ENCODE peak calls at places on chromosomes 3 and 15, in four cellular contexts. E is PC-3, J is dorsolateral prefrontal cortex, W is sigmoid colon. N is an unnamed sample.

GRCh38 chr15:34043813-34044212 is 4.8 kb upstream of the AVEN start:
- DNase-seq in W (no peak), J (no peak), E (no peak), N (no peak)

GRCh38 chr3:142498397-142499180 is 50.8 kb upstream of the XRN1 start:
- DNase-seq in E (no peak), W (no peak), J (no peak), N (peak; percentile 69)

GRCh38 chr15:78007965-78008886 is 69.3 kb downstream of the TBC1D2B start:
- DNase-seq in J (no peak), E (peak; percentile 75), W (peak; percentile 94), N (peak; percentile 77)

GRCh38 chr3:32347286-32348125 is 44.1 kb upstream of the CMTM7 start:
- DNase-seq in E (no peak), W (no peak), J (no peak), N (no peak)

GRCh38 chr3:27560484-27561056 is 76.4 kb upstream of the SLC4A7 start:
- DNase-seq in E (no peak), J (no peak), W (no peak), N (no peak)

GRCh38 chr15:101047301-101047781 is 128.2 kb downstream of the LRRK1 start:
- DNase-seq in E (no peak), J (peak; percentile 27), W (peak; percentile 43), N (peak; percentile 31)

GRCh38 chr15:39713846-39714245 is 68.8 kb downstream of the FSIP1 start:
- DNase-seq in W (no peak), E (no peak), J (no peak), N (no peak)

GRCh38 chr3:86950717-86951116 is 40.2 kb downstream of the VGLL3 start:
- DNase-seq in J (no peak), E (no peak), W (no peak), N (no peak)

GRCh38 chr3:22887664-22888291 is 315.3 kb upstream of the UBE2E2 start:
- DNase-seq in E (peak; percentile 59), J (no peak), W (no peak), N (peak; percentile 76)

GRCh38 chr15:76648732-76649444 is 256.3 kb downstream of the SCAPER start:
- DNase-seq in J (no peak), W (no peak), E (no peak), N (no peak)

GRCh38 chr15:44729394-44729913 is 6.9 kb upstream of the TRIM69 start:
- DNase-seq in J (peak; percentile 40), W (no peak), E (no peak), N (no peak)

GRCh38 chr15:85276508-85276907 is 103.9 kb upstream of the AKAP13 start:
- DNase-seq in J (no peak), W (no peak), E (peak; percentile 41), N (no peak)

GRCh38 chr15:41936649-41937567 is 35.4 kb downstream of the EHD4 start:
- DNase-seq in E (no peak), J (no peak), W (no peak), N (peak; percentile 61)

GRCh38 chr3:52446631-52447511 is 2.0 kb upstream of the SEMA3G start:
- DNase-seq in E (peak; percentile 80), J (peak; percentile 67), W (peak; percentile 81), N (peak; percentile 58)

GRCh38 chr3:10556312-10556711 is 50.9 kb upstream of the ATP2B2 start:
- DNase-seq in E (no peak), J (no peak), W (peak; percentile 33), N (no peak)

GRCh38 chr15:73800662-73801345 is 47.7 kb upstream of the INSYN1 start:
- DNase-seq in E (peak; percentile 46), W (peak; percentile 69), J (peak; percentile 85), N (peak; percentile 86)

GRCh38 chr3:28840976-28841376 is 439.9 kb upstream of the RBMS3 start:
- DNase-seq in J (no peak), W (no peak), E (peak; percentile 12), N (no peak)

GRCh38 chr3:171994646-171995441 is 44.5 kb upstream of the FNDC3B start:
- DNase-seq in J (no peak), W (no peak), E (peak; percentile 77), N (peak; percentile 91)

GRCh38 chr15:39025331-39025730 is 460.7 kb upstream of the RASGRP1 start:
- DNase-seq in J (no peak), W (no peak), E (no peak), N (peak; percentile 41)

GRCh38 chr3:46461971-46462910 is 2.5 kb downstream of the LTF start:
- DNase-seq in J (no peak), W (no peak), E (peak; percentile 40), N (peak; percentile 12)

GRCh38 chr3:43958005-43958770 is 267.4 kb downstream of the ABHD5 start:
- DNase-seq in W (no peak), J (no peak), E (no peak), N (no peak)

GRCh38 chr15:63833246-63833696 is 477 bp downstream of the HERC1 start:
- DNase-seq in W (peak; percentile 73), J (no peak), E (peak; percentile 16), N (peak; percentile 51)

GRCh38 chr15:80317389-80318169 is 65.6 kb upstream of the CTXND1 start:
- DNase-seq in W (peak; percentile 69), J (no peak), E (peak; percentile 10), N (peak; percentile 82)

GRCh38 chr3:84978833-84979232 is 20.0 kb downstream of the CADM2 start:
- DNase-seq in E (no peak), J (no peak), W (no peak), N (peak; percentile 21)

GRCh38 chr3:46829699-46830208 is 33.5 kb downstream of the MYL3 start:
- DNase-seq in W (no peak), J (no peak), E (no peak), N (no peak)

GRCh38 chr15:101664303-101664913 is 12.2 kb upstream of the TM2D3 start:
- DNase-seq in J (no peak), W (no peak), E (peak; percentile 48), N (no peak)

GRCh38 chr3:106333911-106334618 is 465.3 kb upstream of the CBLB start:
- DNase-seq in J (no peak), W (no peak), E (peak; percentile 94), N (peak; percentile 89)

GRCh38 chr3:106329505-106329904 is 460.7 kb upstream of the CBLB start:
- DNase-seq in J (no peak), E (no peak), W (no peak), N (no peak)

GRCh38 chr3:106331636-106332035 is 462.8 kb upstream of the CBLB start:
- DNase-seq in W (no peak), E (no peak), J (no peak), N (no peak)

GRCh38 chr3:106332135-106332534 is 463.3 kb upstream of the CBLB start:
- DNase-seq in E (no peak), W (no peak), J (no peak), N (no peak)

GRCh38 chr3:106332884-106333283 is 464.1 kb upstream of the CBLB start:
- DNase-seq in W (no peak), J (no peak), E (peak; percentile 89), N (no peak)
- TF ChIP-seq CTCF in W (no peak), J (no peak), E (peak; percentile 46), N (no peak)

DNA sequence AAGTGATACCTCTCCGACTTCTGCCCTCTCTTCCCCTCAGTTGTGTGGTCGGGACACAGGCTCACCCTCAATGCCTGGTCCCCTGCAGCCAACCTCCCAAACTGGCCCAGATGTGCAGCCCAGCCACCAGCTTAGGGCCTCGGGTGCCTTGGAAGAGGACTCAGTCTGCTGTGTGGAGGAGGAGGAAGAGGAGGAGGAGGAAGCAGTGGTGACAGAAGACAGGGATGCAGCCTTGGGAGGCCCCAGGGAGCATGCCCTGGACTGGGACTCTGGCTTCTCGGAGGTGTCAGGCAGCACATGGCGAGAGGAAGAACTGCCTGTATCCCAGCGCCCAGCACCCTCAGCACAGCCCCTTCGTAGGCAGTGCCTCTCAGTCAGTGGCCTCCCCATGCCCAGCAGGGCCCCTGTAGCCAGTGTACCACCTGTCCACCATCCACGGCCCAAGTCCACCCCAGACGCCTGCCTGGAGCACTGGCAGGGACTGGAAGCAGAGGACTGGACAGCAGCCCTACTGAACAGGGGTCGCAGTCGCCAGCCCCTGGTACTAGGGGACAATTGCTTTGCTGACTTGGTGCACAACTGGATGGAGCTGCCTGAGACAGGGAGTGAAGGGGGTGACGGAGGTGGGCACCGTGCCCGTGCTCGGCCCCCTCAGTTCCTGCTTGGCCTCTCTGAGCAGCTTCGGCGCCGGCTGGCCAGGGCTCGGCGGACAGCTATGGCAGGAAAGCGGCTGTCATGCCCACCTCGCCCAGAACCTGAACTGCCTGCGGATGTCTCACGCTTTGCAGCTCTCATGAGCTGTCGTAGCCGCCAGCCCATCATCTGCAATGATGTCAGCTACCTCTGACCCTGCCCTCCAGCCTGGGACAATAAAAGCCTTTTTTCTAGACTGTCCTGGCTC is 1.3 kb downstream of the INKA1 start:
- DNase-seq in E (no peak), J (no peak), W (no peak), N (no peak)
- H3K4me3 ChIP-seq in E (no peak overlapping the region), J (peak overlapping the region; percentile 74), W (peak overlapping the region; percentile 86), N (peak overlapping the region; percentile 84)

GRCh38 chr3:160346511-160346910 is 52.5 kb downstream of the IFT80 start:
- DNase-seq in E (no peak), W (no peak), J (no peak), N (no peak)

GRCh38 chr3:160340351-160340750 is 58.7 kb downstream of the IFT80 start:
- DNase-seq in E (no peak), W (no peak), J (no peak), N (no peak)

DNA sequence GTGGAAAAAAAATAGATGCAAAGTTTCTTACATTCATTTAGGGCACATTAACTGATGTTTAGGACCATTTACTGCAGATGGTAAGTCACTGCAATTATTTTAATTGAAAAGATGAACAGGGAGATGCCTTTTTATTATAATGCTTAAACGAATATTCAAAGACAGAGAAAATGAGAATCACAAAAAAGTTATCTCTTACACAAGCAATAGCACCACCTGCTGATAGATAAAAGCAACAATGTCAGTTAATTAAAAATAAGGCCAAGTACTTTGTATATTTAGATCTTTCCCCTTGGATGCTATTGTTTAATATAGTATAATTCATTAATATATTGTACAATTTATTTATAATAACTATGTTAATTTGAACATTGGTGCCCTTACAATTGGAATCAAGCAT is 55.9 kb downstream of the IFT80 start:
- DNase-seq in E (peak; percentile 42), W (no peak), J (no peak), N (peak; percentile 56)
- TF ChIP-seq CTCF in E (peak; percentile 60), W (peak; percentile 34), J (peak; percentile 49), N (peak; percentile 52)

DNA sequence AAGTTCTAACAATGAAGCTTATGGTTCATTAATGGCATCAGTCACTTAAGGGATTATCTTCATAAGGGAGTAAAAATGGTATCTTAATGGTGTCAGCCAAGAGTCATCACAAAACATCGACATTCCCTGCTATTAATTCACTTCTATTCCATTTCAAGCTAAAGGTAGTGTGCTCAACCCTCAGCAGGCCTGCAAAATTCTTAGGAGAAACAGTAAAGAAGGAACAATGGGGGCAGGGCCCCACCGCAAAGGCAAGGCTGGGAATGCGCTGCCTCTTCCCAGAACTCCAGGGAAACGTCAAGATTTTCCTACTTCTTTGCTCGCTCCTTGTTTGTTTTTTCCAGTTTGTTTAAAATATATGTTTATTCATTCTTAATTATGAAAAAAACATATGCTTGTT is 187.3 kb upstream of the TSC22D2 start:
- DNase-seq in W (no peak), J (no peak), E (no peak), N (no peak)
- H3K4me3 ChIP-seq in W (peak overlapping the region; percentile 34), J (peak overlapping the region; percentile 26), E (peak overlapping the region; percentile 44), N (peak overlapping the region; percentile 51)

GRCh38 chr3:18389108-18389733 is 35.9 kb downstream of the SATB1 start:
- DNase-seq in W (no peak), E (peak; percentile 60), J (no peak), N (peak; percentile 22)
- TF ChIP-seq CTCF in W (peak; percentile 20), E (peak; percentile 83), J (peak; percentile 56), N (peak; percentile 63)

DNA sequence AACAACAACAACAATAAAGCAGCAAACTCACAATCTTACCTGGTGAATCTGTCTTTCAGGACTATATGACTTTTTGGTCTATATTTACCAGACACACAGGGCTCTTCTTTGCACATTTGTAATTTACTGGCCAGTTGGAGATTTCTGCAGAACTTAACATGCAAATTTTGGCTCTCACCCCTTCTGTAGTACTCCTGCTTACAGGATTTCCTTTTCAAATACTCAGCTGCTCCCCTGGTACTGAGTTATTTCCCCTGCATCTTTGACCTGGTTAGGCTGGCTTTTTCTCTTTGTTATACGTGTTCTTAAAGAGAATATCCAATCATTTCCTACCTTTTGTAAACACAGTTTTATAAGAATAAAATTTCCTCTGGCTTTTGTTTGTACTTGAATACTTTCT is 228.0 kb downstream of the MBNL1 start:
- DNase-seq in E (no peak), J (no peak), W (no peak), N (no peak)
- H3K4me3 ChIP-seq in E (no peak overlapping the region), J (no peak overlapping the region), W (no peak overlapping the region), N (no peak overlapping the region)